ENCODE peak calls at places on chromosomes 1 and 21, in seven cellular contexts. W is colonic mucosa, C is lung, E is dorsolateral prefrontal cortex, Y is aorta, N is AG04450, D is left ventricle myocardium inferior. A is an unnamed sample.

GRCh38 chr1:53890522-53890941 is 935 bp upstream of the YIPF1 start:
- DNase-seq in W (no peak), C (no peak), E (no peak), Y (no peak), N (no peak), D (no peak), A (no peak)

GRCh38 chr1:89927037-89927436 is 67.9 kb upstream of the ZNF326 start:
- DNase-seq in W (no peak), C (no peak), E (no peak), Y (no peak), N (no peak), D (no peak), A (no peak)

GRCh38 chr1:234893725-234894630 is 234.7 kb downstream of the TOMM20 start:
- DNase-seq in W (no peak), C (no peak), E (no peak), Y (no peak), N (no peak), D (no peak), A (peak; percentile 80)

GRCh38 chr1:24963099-24963872 is 33.2 kb upstream of the RUNX3 start:
- DNase-seq in W (no peak), C (no peak), E (no peak), Y (no peak), N (no peak), D (no peak), A (no peak)

GRCh38 chr1:58997060-58997411 is 213.2 kb upstream of the JUN start:
- DNase-seq in W (no peak), C (no peak), E (no peak), Y (no peak), N (no peak), D (no peak), A (no peak)

GRCh38 chr1:116514708-116515525 is 55.9 kb downstream of the CD58 start:
- DNase-seq in W (no peak), C (peak; percentile 57), E (no peak), Y (no peak), N (no peak), D (no peak), A (peak; percentile 89)

GRCh38 chr21:33236013-33236686 is 6.4 kb downstream of the IFNAR2 start:
- DNase-seq in W (no peak), C (no peak), E (no peak), Y (no peak), N (no peak), D (no peak), A (no peak)

GRCh38 chr21:34813266-34813886 is 144.6 kb downstream of the CLIC6 start:
- DNase-seq in W (no peak), C (no peak), E (no peak), Y (no peak), N (peak; percentile 48), D (no peak), A (peak; percentile 83)

GRCh38 chr1:2875677-2876531 is 74.4 kb upstream of the TTC34 start:
- DNase-seq in W (no peak), C (no peak), E (no peak), Y (peak; percentile 62), N (no peak), D (peak; percentile 32), A (no peak)

GRCh38 chr1:174021611-174022079 is 512 bp downstream of the RC3H1 start:
- DNase-seq in W (peak; percentile 64), C (peak; percentile 34), E (no peak), Y (peak; percentile 63), N (no peak), D (peak; percentile 47), A (peak; percentile 45)

GRCh38 chr1:30012455-30013440 is 710.6 kb downstream of the MATN1 start:
- DNase-seq in W (peak; percentile 3), C (no peak), E (no peak), Y (no peak), N (no peak), D (no peak), A (no peak)

GRCh38 chr21:37380349-37381323 is 14.1 kb downstream of the DYRK1A start:
- DNase-seq in W (peak; percentile 34), C (no peak), E (no peak), Y (no peak), N (no peak), D (no peak), A (no peak)
- H3K4me3 ChIP-seq in W (no peak overlapping the region), C (no peak overlapping the region), E (no peak overlapping the region), Y (no peak overlapping the region), N (no peak overlapping the region), D (no peak overlapping the region), A (no peak overlapping the region)

GRCh38 chr1:158017800-158018595 is 24.6 kb downstream of the KIRREL1 start:
- DNase-seq in W (no peak), C (no peak), E (no peak), Y (no peak), N (no peak), D (no peak), A (peak; percentile 59)
- H3K27ac ChIP-seq in W (peak overlapping the region; percentile 66), C (peak overlapping the region; percentile 52), E (peak overlapping the region; percentile 66), Y (peak overlapping the region; percentile 69), N (peak overlapping the region; percentile 97), D (peak overlapping the region; percentile 89), A (peak overlapping the region; percentile 97)

DNA sequence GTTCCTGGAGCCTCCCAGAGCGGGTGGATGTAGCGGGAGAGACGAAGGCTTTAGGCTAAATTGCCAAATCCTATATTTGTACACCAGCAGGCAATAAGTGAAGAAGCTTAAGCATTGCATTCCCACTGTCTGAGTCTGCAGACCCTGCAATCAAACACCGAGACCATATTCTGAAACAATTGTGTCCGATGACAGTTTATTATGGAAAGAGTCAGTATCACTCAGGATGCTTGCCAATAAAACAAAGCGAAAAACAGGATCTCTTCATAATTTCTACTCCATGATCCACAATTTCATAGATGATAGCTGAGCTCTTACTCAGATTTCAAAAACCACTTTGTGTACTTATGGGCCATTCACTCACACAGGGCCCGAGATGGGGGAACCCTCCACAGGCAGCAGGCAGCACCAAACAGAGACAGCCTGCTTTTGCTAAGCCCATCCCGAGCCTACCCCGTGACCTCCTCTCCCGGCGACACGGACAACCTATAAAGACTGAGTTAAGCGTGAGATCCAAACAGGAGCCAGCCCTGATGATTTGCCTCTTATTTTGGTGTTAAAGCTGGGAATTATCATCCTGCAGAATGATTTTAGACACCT is 212.5 kb downstream of the GPATCH2 start:
- DNase-seq in W (no peak), C (no peak), E (no peak), Y (no peak), N (peak; percentile 18), D (no peak), A (no peak)
- H3K4me3 ChIP-seq in W (no peak overlapping the region), C (no peak overlapping the region), E (no peak overlapping the region), Y (no peak overlapping the region), N (peak overlapping the region; percentile 31), D (no peak overlapping the region), A (no peak overlapping the region)

GRCh38 chr1:214363386-214363785 is 82.4 kb downstream of the SMYD2 start:
- DNase-seq in W (no peak), C (no peak), E (no peak), Y (no peak), N (no peak), D (no peak), A (peak; percentile 15)
- H3K27ac ChIP-seq in W (no peak overlapping the region), C (peak overlapping the region; percentile 37), E (no peak overlapping the region), Y (no peak overlapping the region), N (no peak overlapping the region), D (peak overlapping the region; percentile 86), A (no peak overlapping the region)

GRCh38 chr1:11678442-11678841 is 2.5 kb downstream of the MAD2L2 start:
- DNase-seq in W (no peak), C (no peak), E (no peak), Y (no peak), N (no peak), D (no peak), A (no peak)

GRCh38 chr1:11673089-11673769 is 7.7 kb downstream of the MAD2L2 start:
- DNase-seq in W (no peak), C (no peak), E (no peak), Y (no peak), N (no peak), D (no peak), A (no peak)

GRCh38 chr1:11675362-11675761 is 5.6 kb downstream of the MAD2L2 start:
- DNase-seq in W (no peak), C (no peak), E (no peak), Y (no peak), N (no peak), D (no peak), A (no peak)

GRCh38 chr1:11674488-11674887 is 6.5 kb downstream of the MAD2L2 start:
- DNase-seq in W (no peak), C (no peak), E (no peak), Y (no peak), N (no peak), D (no peak), A (no peak)

GRCh38 chr1:11676386-11677103 is 4.4 kb downstream of the MAD2L2 start:
- DNase-seq in W (no peak), C (no peak), E (no peak), Y (no peak), N (no peak), D (no peak), A (no peak)
- H3K4me3 ChIP-seq in W (no peak overlapping the region), C (no peak overlapping the region), E (no peak overlapping the region), Y (no peak overlapping the region), N (no peak overlapping the region), D (no peak overlapping the region), A (no peak overlapping the region)

GRCh38 chr1:225892307-225892706 is 3.4 kb upstream of the LEFTY1 start:
- DNase-seq in W (no peak), C (no peak), E (no peak), Y (no peak), N (no peak), D (no peak), A (no peak)
- H3K27ac ChIP-seq in W (no peak overlapping the region), C (no peak overlapping the region), E (no peak overlapping the region), Y (no peak overlapping the region), N (no peak overlapping the region), D (no peak overlapping the region), A (no peak overlapping the region)

GRCh38 chr1:1191734-1192133 is 14.7 kb downstream of the TNFRSF18 start:
- DNase-seq in W (no peak), C (no peak), E (no peak), Y (peak; percentile 21), N (no peak), D (no peak), A (no peak)

GRCh38 chr1:1183833-1184775 is 10.4 kb downstream of the TTLL10 start:
- DNase-seq in W (no peak), C (no peak), E (no peak), Y (no peak), N (no peak), D (peak; percentile 5), A (no peak)

GRCh38 chr1:1185101-1185765 is 11.6 kb downstream of the TTLL10 start:
- DNase-seq in W (no peak), C (no peak), E (peak; percentile 55), Y (peak; percentile 42), N (no peak), D (peak; percentile 6), A (no peak)

GRCh38 chr1:1187938-1188337 is 14.3 kb downstream of the TTLL10 start:
- DNase-seq in W (no peak), C (no peak), E (no peak), Y (no peak), N (peak; percentile 29), D (no peak), A (peak; percentile 39)

GRCh38 chr1:1189071-1189470 is 15.4 kb downstream of the TTLL10 start:
- DNase-seq in W (no peak), C (no peak), E (no peak), Y (no peak), N (no peak), D (no peak), A (no peak)
- H3K4me3 ChIP-seq in W (no peak overlapping the region), C (no peak overlapping the region), E (no peak overlapping the region), Y (no peak overlapping the region), N (no peak overlapping the region), D (no peak overlapping the region), A (no peak overlapping the region)

A was measured in astrocyte.